ENCODE peak calls at places on chromosome 1, in six cellular contexts. K, F, V, H, C and L are unnamed samples.

GRCh38 chr1:18998016-18998724 is 41.7 kb upstream of the IFFO2 start:
- DNase-seq in K (peak; percentile 65), F (no peak), V (no peak), H (no peak), C (no peak), L (no peak)

GRCh38 chr1:32208891-32209309 is at the start of gene DCDC2B:
- DNase-seq in K (no peak), F (no peak), V (no peak), H (no peak), C (peak; percentile 96), L (peak; percentile 74)

GRCh38 chr1:3498246-3498930 is 43.9 kb downstream of the ARHGEF16 start:
- DNase-seq in K (no peak), F (no peak), V (no peak), H (no peak), C (no peak), L (no peak)

GRCh38 chr1:114627107-114627506 is 42.7 kb downstream of the DENND2C start:
- DNase-seq in K (no peak), F (no peak), V (no peak), H (no peak), C (no peak), L (no peak)

GRCh38 chr1:230855886-230856285 is 12.4 kb downstream of the C1orf198 start:
- DNase-seq in K (no peak), F (no peak), V (peak; percentile 85), H (no peak), C (no peak), L (no peak)

GRCh38 chr1:230696722-230697432 is 17.0 kb downstream of the AGT start:
- DNase-seq in K (no peak), F (no peak), V (no peak), H (no peak), C (no peak), L (no peak)

GRCh38 chr1:222372221-222372620 is 175.7 kb downstream of the HHIPL2 start:
- DNase-seq in K (no peak), F (no peak), V (no peak), H (no peak), C (no peak), L (no peak)

GRCh38 chr1:212237651-212238050 is 47.6 kb upstream of the PPP2R5A start:
- DNase-seq in K (no peak), F (no peak), V (no peak), H (no peak), C (no peak), L (no peak)

GRCh38 chr1:24266398-24266941 is 52.7 kb upstream of the GRHL3 start:
- DNase-seq in K (peak; percentile 76), F (no peak), V (no peak), H (peak; percentile 74), C (no peak), L (no peak)

GRCh38 chr1:8463144-8463927 is 145.4 kb downstream of the SLC45A1 start:
- DNase-seq in K (no peak), F (no peak), V (peak; percentile 76), H (peak; percentile 54), C (peak; percentile 50), L (peak; percentile 8)

GRCh38 chr1:113073457-113073950 is 506 bp downstream of the LRIG2 start:
- DNase-seq in K (no peak), F (no peak), V (peak; percentile 53), H (peak; percentile 18), C (no peak), L (no peak)

GRCh38 chr1:33188572-33189275 is 6.9 kb upstream of the TRIM62 start:
- DNase-seq in K (no peak), F (no peak), V (no peak), H (no peak), C (no peak), L (no peak)

GRCh38 chr1:118949317-118949716 is 38.8 kb downstream of the TBX15 start:
- DNase-seq in K (peak; percentile 88), F (no peak), V (no peak), H (peak; percentile 58), C (no peak), L (no peak)

GRCh38 chr1:179706339-179706941 is 36.7 kb upstream of the FAM163A start:
- DNase-seq in K (no peak), F (peak; percentile 74), V (peak; percentile 64), H (peak; percentile 14), C (peak; percentile 49), L (peak; percentile 34)

GRCh38 chr1:239814306-239814881 is 277.3 kb upstream of the FMN2 start:
- DNase-seq in K (no peak), F (no peak), V (no peak), H (peak; percentile 47), C (no peak), L (peak; percentile 21)

GRCh38 chr1:233328661-233329498 is 1.4 kb downstream of the MAP3K21 start:
- DNase-seq in K (no peak), F (no peak), V (no peak), H (no peak), C (no peak), L (peak; percentile 64)

GRCh38 chr1:179310271-179310670 is 16.7 kb downstream of the SOAT1 start:
- DNase-seq in K (no peak), F (no peak), V (no peak), H (peak; percentile 48), C (no peak), L (no peak)

GRCh38 chr1:171869097-171869496 is 27.8 kb downstream of the DNM3 start:
- DNase-seq in K (no peak), F (no peak), V (no peak), H (no peak), C (no peak), L (no peak)

GRCh38 chr1:24391882-24392603 is 21.5 kb downstream of the STPG1 start:
- DNase-seq in K (peak; percentile 94), F (peak; percentile 67), V (peak; percentile 77), H (no peak), C (peak; percentile 47), L (peak; percentile 57)

GRCh38 chr1:39418223-39418622 is 73.2 kb upstream of the BMP8A start:
- DNase-seq in K (no peak), F (no peak), V (no peak), H (no peak), C (no peak), L (no peak)

GRCh38 chr1:100896481-100896982 is 642 bp downstream of the SLC30A7 start:
- DNase-seq in K (no peak), F (peak; percentile 75), V (peak; percentile 47), H (peak; percentile 20), C (peak; percentile 7), L (peak; percentile 51)

GRCh38 chr1:226687476-226687875 is 51.6 kb downstream of the ITPKB start:
- DNase-seq in K (no peak), F (peak; percentile 78), V (peak; percentile 64), H (no peak), C (no peak), L (no peak)

GRCh38 chr1:205971082-205971481 is 27.8 kb upstream of the SLC26A9 start:
- DNase-seq in K (no peak), F (no peak), V (no peak), H (no peak), C (no peak), L (no peak)

GRCh38 chr1:232987046-232987445 is 36.6 kb downstream of the NTPCR start:
- DNase-seq in K (no peak), F (no peak), V (no peak), H (no peak), C (no peak), L (no peak)

GRCh38 chr1:44144962-44145756 is 3.7 kb upstream of the KLF18 start:
- DNase-seq in K (no peak), F (no peak), V (no peak), H (no peak), C (no peak), L (no peak)

GRCh38 chr1:5895446-5896406 is 96.5 kb downstream of the NPHP4 start:
- DNase-seq in K (no peak), F (peak; percentile 24), V (no peak), H (no peak), C (no peak), L (no peak)

GRCh38 chr1:119010201-119010600 is 22.1 kb upstream of the TBX15 start:
- DNase-seq in K (no peak), F (no peak), V (no peak), H (peak; percentile 90), C (no peak), L (no peak)

GRCh38 chr1:170414989-170415733 is 116.8 kb upstream of the GORAB start:
- DNase-seq in K (no peak), F (no peak), V (peak; percentile 18), H (no peak), C (no peak), L (no peak)